ENCODE peak calls at places on chromosomes 12 and 14, in seven cellular contexts. K is aorta; E is amniotic stem cell; Z is stimulated activated CD4-positive, alpha-beta T cell treated with anti-CD3 and anti-CD28 coated beads, TNF-alpha, amount 100 ng/mL, for 1 hour; I is NCI-H1417 treated with DMSO at 0.1 percent for 48 hours; B is GM23338; J is frontal cortex. Y is an unnamed sample.

GRCh38 chr12:57224973-57225679 is 4.4 kb upstream of the SHMT2 start:
- DNase-seq in K (no peak), E (no peak), Z (no peak), I (no peak), B (peak), J (no peak), Y (no peak)

GRCh38 chr14:91732439-91732838 is 553 bp upstream of the CATSPERB start:
- DNase-seq in K (no peak), E (no peak), Z (no peak), I (no peak), B (no peak), J (no peak), Y (no peak)

GRCh38 chr12:52082026-52082667 is 2.6 kb downstream of the SMIM41 start:
- DNase-seq in K (peak), E (no peak), Z (no peak), I (no peak), B (peak), J (no peak), Y (no peak)

GRCh38 chr12:16299403-16299802 is 21.9 kb upstream of the SLC15A5 start:
- DNase-seq in K (no peak), E (no peak), Z (no peak), I (no peak), B (no peak), J (no peak), Y (no peak)

GRCh38 chr14:68638817-68639517 is 153.9 kb downstream of the ZFP36L1 start:
- DNase-seq in K (peak), E (no peak), Z (no peak), I (no peak), B (no peak), J (no peak), Y (no peak)

GRCh38 chr12:124917841-124918621 is 3.6 kb upstream of the UBC start:
- DNase-seq in K (peak), E (no peak), Z (no peak), I (no peak), B (no peak), J (no peak), Y (no peak)

GRCh38 chr12:113131556-113131955 is 4.0 kb downstream of the RASAL1 start:
- DNase-seq in K (no peak), E (no peak), Z (no peak), I (no peak), B (no peak), J (no peak), Y (no peak)

GRCh38 chr14:75531660-75532317 is 9.5 kb downstream of the BATF start:
- DNase-seq in K (no peak), E (no peak), Z (no peak), I (no peak), B (no peak), J (no peak), Y (no peak)

GRCh38 chr14:58918066-58918465 is 270.4 kb upstream of the DAAM1 start:
- DNase-seq in K (no peak), E (no peak), Z (no peak), I (no peak), B (no peak), J (no peak), Y (no peak)

GRCh38 chr14:99589651-99590530 is 14.1 kb downstream of the CCDC85C start:
- DNase-seq in K (no peak), E (no peak), Z (no peak), I (no peak), B (no peak), J (no peak), Y (no peak)

GRCh38 chr12:85092814-85093370 is 56.7 kb downstream of the LRRIQ1 start:
- DNase-seq in K (no peak), E (no peak), Z (no peak), I (no peak), B (no peak), J (no peak), Y (no peak)

Y was measured in dorsolateral prefrontal cortex.